ENCODE peak calls at places on chromosomes 2 and 18, in seven cellular contexts. K is cardiac fibroblast, V is RWPE1, Z is AG10803, H is coronary artery, R is choroid plexus epithelial cell, D is AG04450. C is an unnamed sample.

GRCh38 chr2:171972329-171972982 is 27.3 kb upstream of the METAP1D start:
- DNase-seq in K (no peak), V (no peak), Z (no peak), H (no peak), R (no peak), D (no peak), C (no peak)

GRCh38 chr2:85988210-85988913 is 99.6 kb upstream of the ST3GAL5 start:
- DNase-seq in K (peak; percentile 22), V (no peak), Z (peak; percentile 84), H (no peak), R (no peak), D (no peak), C (no peak)

GRCh38 chr18:12287684-12288405 is 20.2 kb upstream of the TUBB6 start:
- DNase-seq in K (peak; percentile 81), V (peak; percentile 86), Z (peak; percentile 91), H (peak; percentile 96), R (peak; percentile 90), D (peak; percentile 85), C (peak; percentile 55)

GRCh38 chr2:62374301-62374960 is 131.6 kb downstream of the TMEM17 start:
- DNase-seq in K (no peak), V (no peak), Z (no peak), H (no peak), R (no peak), D (no peak), C (no peak)

GRCh38 chr2:241295326-241296095 is 20.0 kb downstream of the HDLBP start:
- DNase-seq in K (no peak), V (no peak), Z (peak; percentile 55), H (no peak), R (no peak), D (no peak), C (no peak)

GRCh38 chr2:233129351-233129978 is 69.3 kb downstream of the INPP5D start:
- DNase-seq in K (no peak), V (no peak), Z (no peak), H (no peak), R (no peak), D (no peak), C (no peak)

GRCh38 chr2:132503621-132504200 is 87.1 kb downstream of the GPR39 start:
- DNase-seq in K (no peak), V (no peak), Z (peak; percentile 85), H (no peak), R (peak; percentile 14), D (no peak), C (no peak)

GRCh38 chr2:56515399-56515798 is 331.6 kb downstream of the CCDC85A start:
- DNase-seq in K (no peak), V (no peak), Z (no peak), H (no peak), R (no peak), D (no peak), C (no peak)

GRCh38 chr18:21134895-21135294 is 23.3 kb upstream of the ROCK1 start:
- DNase-seq in K (peak; percentile 55), V (no peak), Z (peak; percentile 53), H (no peak), R (peak; percentile 49), D (no peak), C (no peak)

GRCh38 chr2:69291004-69291650 is 95.9 kb downstream of the GFPT1 start:
- DNase-seq in K (peak; percentile 79), V (no peak), Z (peak; percentile 85), H (no peak), R (peak; percentile 84), D (peak; percentile 29), C (no peak)

GRCh38 chr2:86194751-86195054 is 559 bp downstream of the IMMT start:
- DNase-seq in K (no peak), V (no peak), Z (no peak), H (no peak), R (no peak), D (no peak), C (no peak)

GRCh38 chr2:231682546-231683291 is 25.6 kb upstream of the PTMA start:
- DNase-seq in K (no peak), V (no peak), Z (no peak), H (no peak), R (no peak), D (no peak), C (no peak)

GRCh38 chr2:120476141-120476540 is 130.2 kb downstream of the INHBB start:
- DNase-seq in K (no peak), V (peak; percentile 41), Z (no peak), H (no peak), R (no peak), D (no peak), C (no peak)

GRCh38 chr2:234607691-234608090 is 110.8 kb upstream of the ARL4C start:
- DNase-seq in K (no peak), V (no peak), Z (no peak), H (no peak), R (no peak), D (no peak), C (no peak)

GRCh38 chr2:28709101-28709500 is 42.5 kb upstream of the PPP1CB start:
- DNase-seq in K (no peak), V (no peak), Z (peak; percentile 6), H (no peak), R (no peak), D (no peak), C (no peak)

GRCh38 chr18:55233850-55234249 is 274.6 kb upstream of the CCDC68 start:
- DNase-seq in K (peak; percentile 53), V (no peak), Z (no peak), H (no peak), R (peak; percentile 75), D (no peak), C (no peak)

GRCh38 chr2:201860541-201861154 is 54.3 kb downstream of the CDK15 start:
- DNase-seq in K (peak; percentile 85), V (peak; percentile 68), Z (peak; percentile 86), H (no peak), R (peak; percentile 93), D (peak; percentile 83), C (no peak)

GRCh38 chr2:198004921-198005829 is 200.8 kb downstream of the PLCL1 start:
- DNase-seq in K (no peak), V (no peak), Z (no peak), H (no peak), R (no peak), D (no peak), C (no peak)

GRCh38 chr2:54979645-54980044 is 70.6 kb downstream of the RTN4 start:
- DNase-seq in K (no peak), V (no peak), Z (peak; percentile 49), H (no peak), R (no peak), D (no peak), C (no peak)

GRCh38 chr2:218898109-218898878 is 17.6 kb downstream of the WNT10A start:
- DNase-seq in K (peak; percentile 43), V (peak; percentile 65), Z (peak; percentile 20), H (no peak), R (peak; percentile 40), D (no peak), C (peak; percentile 90)

GRCh38 chr18:6413554-6414117 is 1.1 kb downstream of the L3MBTL4 start:
- DNase-seq in K (no peak), V (no peak), Z (no peak), H (no peak), R (no peak), D (no peak), C (no peak)

GRCh38 chr18:6412933-6413472 is 1.7 kb downstream of the L3MBTL4 start:
- DNase-seq in K (no peak), V (no peak), Z (no peak), H (no peak), R (no peak), D (no peak), C (no peak)

GRCh38 chr18:6414723-6415362 is at the start of gene L3MBTL4:
- DNase-seq in K (no peak), V (peak; percentile 13), Z (no peak), H (no peak), R (no peak), D (no peak), C (peak; percentile 29)

GRCh38 chr18:6411367-6411766 is 3.3 kb downstream of the L3MBTL4 start:
- DNase-seq in K (no peak), V (no peak), Z (no peak), H (no peak), R (no peak), D (no peak), C (no peak)

GRCh38 chr18:6414118-6414722 is 491 bp downstream of the L3MBTL4 start:
- DNase-seq in K (peak; percentile 10), V (peak; percentile 8), Z (no peak), H (peak; percentile 77), R (peak; percentile 16), D (no peak), C (peak; percentile 29)
- TF ChIP-seq CTCF in K (no peak), V (no peak), Z (no peak), H (no peak), R (no peak), D (no peak), C (no peak)

DNA sequence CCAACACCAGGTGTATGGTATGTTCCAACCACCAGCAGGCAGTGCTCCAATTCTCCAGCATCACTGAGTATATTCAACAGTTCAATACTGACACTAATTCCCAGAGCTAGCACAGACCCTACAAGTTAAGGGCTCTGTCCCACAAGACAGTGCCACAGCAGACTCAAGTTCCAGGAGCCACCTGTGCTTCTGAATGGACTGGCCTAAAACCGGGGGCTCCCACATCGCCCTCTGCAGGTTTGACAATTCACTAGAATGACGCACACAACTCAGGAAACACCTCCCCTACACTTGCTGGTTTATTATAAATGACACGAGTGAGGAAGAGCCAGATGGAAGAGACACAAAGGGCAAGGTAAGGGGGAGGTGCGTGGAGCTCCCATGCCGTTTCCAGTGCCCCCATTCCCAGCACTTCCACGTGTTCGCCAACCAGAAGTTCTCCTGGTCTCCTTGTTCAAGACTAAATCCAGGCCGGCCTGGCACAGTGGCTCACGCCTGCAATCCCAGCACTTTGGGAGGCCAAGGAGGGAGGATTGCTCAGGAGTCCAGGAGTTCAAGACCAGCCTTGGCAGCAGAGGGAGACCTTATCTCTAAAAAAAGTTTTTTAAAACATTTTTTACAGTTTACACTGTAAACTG is 12.2 kb upstream of the ATP6V1B1 start:
- DNase-seq in K (no peak), V (no peak), Z (no peak), H (peak; percentile 54), R (peak; percentile 14), D (no peak), C (no peak)
- TF ChIP-seq CTCF in K (peak; percentile 28), V (no peak), Z (peak; percentile 14), H (no peak), R (peak; percentile 46), D (no peak), C (no peak)

GRCh38 chr2:39593439-39594393 is 72.0 kb upstream of the TMEM178A start:
- DNase-seq in K (peak; percentile 92), V (peak; percentile 28), Z (peak; percentile 85), H (no peak), R (peak; percentile 95), D (peak; percentile 73), C (no peak)
- TF ChIP-seq CTCF in K (peak; percentile 86), V (no peak), Z (peak; percentile 94), H (peak; percentile 41), R (peak; percentile 96), D (peak; percentile 89), C (no peak)

DNA sequence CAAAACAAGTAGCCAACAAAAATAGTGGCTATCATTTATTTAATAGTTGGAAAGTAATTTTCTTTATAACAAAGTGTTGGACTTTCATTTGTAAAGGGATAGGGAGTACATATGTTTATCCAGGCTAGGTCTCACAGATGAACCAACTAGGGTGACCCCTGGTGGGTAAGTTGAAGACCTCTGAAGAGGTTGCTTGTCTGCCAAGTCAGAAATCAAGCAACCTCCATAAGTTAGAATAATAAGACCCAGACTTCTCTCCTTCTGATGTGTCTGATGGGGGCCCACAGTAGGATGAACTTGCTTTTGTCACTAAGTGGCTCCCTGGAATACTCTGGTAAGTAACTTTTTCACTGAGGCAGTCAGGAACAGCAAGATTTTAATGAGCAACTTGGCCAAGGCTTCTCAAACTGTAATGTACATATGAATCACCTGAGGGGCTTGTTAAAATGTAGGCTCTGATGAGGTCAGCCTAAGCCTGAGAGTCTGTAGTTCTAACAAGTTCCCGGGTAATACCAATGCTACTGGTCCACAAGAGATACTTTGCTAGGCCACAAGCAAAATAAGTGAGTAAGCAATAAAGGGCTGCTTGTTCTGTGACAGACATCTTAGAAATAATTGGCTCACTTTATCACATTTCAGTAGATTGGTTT is 319.6 kb downstream of the PIK3C3 start:
- DNase-seq in K (peak; percentile 35), V (no peak), Z (peak; percentile 55), H (no peak), R (peak; percentile 31), D (no peak), C (no peak)
- TF ChIP-seq CTCF in K (peak; percentile 5), V (no peak), Z (peak; percentile 50), H (no peak), R (peak; percentile 16), D (peak; percentile 10), C (no peak)